ENCODE peak calls at places on chromosomes 11 and 22, in five cellular contexts. One of them, this sample, is unnamed.

GRCh38 chr11:104343578-104343977 is 179.6 kb upstream of the PDGFD start:
- DNase-seq in PC-9: no peak
- DNase-seq in amniotic stem cell: no peak
- DNase-seq in AG09309: no peak
- DNase-seq in anterior cingulate cortex: no peak
- DNase-seq in this sample: no peak

GRCh38 chr22:18078329-18079041 is 695 bp downstream of the PEX26 start:
- DNase-seq in PC-9: peak
- DNase-seq in amniotic stem cell: no peak
- DNase-seq in AG09309: no peak
- DNase-seq in anterior cingulate cortex: no peak
- DNase-seq in this sample: no peak

GRCh38 chr11:108965602-108966001 is 300.7 kb downstream of the DDX10 start:
- DNase-seq in PC-9: peak
- DNase-seq in amniotic stem cell: no peak
- DNase-seq in AG09309: peak
- DNase-seq in anterior cingulate cortex: no peak
- DNase-seq in this sample: no peak

GRCh38 chr11:11847082-11847481 is 5.3 kb downstream of the USP47 start:
- DNase-seq in PC-9: no peak
- DNase-seq in amniotic stem cell: no peak
- DNase-seq in AG09309: no peak
- DNase-seq in anterior cingulate cortex: no peak
- DNase-seq in this sample: no peak

GRCh38 chr22:16955678-16956210 is 52.3 kb downstream of the GAB4 start:
- DNase-seq in PC-9: no peak
- DNase-seq in amniotic stem cell: no peak
- DNase-seq in AG09309: no peak
- DNase-seq in anterior cingulate cortex: no peak
- DNase-seq in this sample: no peak

GRCh38 chr11:58567889-58568512 is 7.7 kb downstream of the LPXN start:
- DNase-seq in PC-9: no peak
- DNase-seq in amniotic stem cell: no peak
- DNase-seq in AG09309: no peak
- DNase-seq in anterior cingulate cortex: no peak
- DNase-seq in this sample: peak

GRCh38 chr11:8963569-8964323 is 496 bp downstream of the TMEM9B start:
- DNase-seq in PC-9: peak
- DNase-seq in amniotic stem cell: peak
- DNase-seq in AG09309: no peak
- DNase-seq in anterior cingulate cortex: no peak
- DNase-seq in this sample: peak

GRCh38 chr11:103749158-103749557 is 287.3 kb upstream of the DDI1 start:
- DNase-seq in PC-9: no peak
- DNase-seq in amniotic stem cell: no peak
- DNase-seq in AG09309: no peak
- DNase-seq in anterior cingulate cortex: no peak
- DNase-seq in this sample: no peak

GRCh38 chr11:118229274-118229847 is 4.5 kb upstream of the JAML start:
- DNase-seq in PC-9: no peak
- DNase-seq in amniotic stem cell: no peak
- DNase-seq in AG09309: no peak
- DNase-seq in anterior cingulate cortex: no peak
- DNase-seq in this sample: no peak

GRCh38 chr11:7667460-7667859 is 5.8 kb downstream of the CYB5R2 start:
- DNase-seq in PC-9: no peak
- DNase-seq in amniotic stem cell: no peak
- DNase-seq in AG09309: no peak
- DNase-seq in anterior cingulate cortex: no peak
- DNase-seq in this sample: no peak

GRCh38 chr11:102256251-102256650 is 61.0 kb upstream of the BIRC3 start:
- DNase-seq in PC-9: no peak
- DNase-seq in amniotic stem cell: peak
- DNase-seq in AG09309: no peak
- DNase-seq in anterior cingulate cortex: no peak
- DNase-seq in this sample: no peak

GRCh38 chr22:20111689-20112622 is 3.9 kb upstream of the RANBP1 start:
- DNase-seq in PC-9: no peak
- DNase-seq in amniotic stem cell: no peak
- DNase-seq in AG09309: no peak
- DNase-seq in anterior cingulate cortex: no peak
- DNase-seq in this sample: no peak

GRCh38 chr22:37690407-37690806 is 4.3 kb downstream of the NOL12 start:
- DNase-seq in PC-9: no peak
- DNase-seq in amniotic stem cell: no peak
- DNase-seq in AG09309: no peak
- DNase-seq in anterior cingulate cortex: no peak
- DNase-seq in this sample: no peak